ENCODE peak calls at places on chromosomes 16 and 17, in six cellular contexts. O is cardiac muscle cell; Q is astrocyte of the spinal cord; D is stimulated activated CD8-positive, alpha-beta memory T cell treated with anti-CD3 and anti-CD28 coated beads, Interleukin-7, amount 100 ng/mL, for 1 hour; S is BJ; J is activated T-helper 1 cell treated with anti-CD3 and anti-CD28 coated beads, Interleukin-2, amount 50 U/mL, for 16 hours. M is an unnamed sample.

GRCh38 chr17:77281024-77281903 is 140.5 kb downstream of the SEC14L1 start:
- DNase-seq in D (peak; percentile 21), O (peak; percentile 58), J (peak; percentile 23), Q (peak; percentile 40), S (no peak), M (no peak)

GRCh38 chr17:28738680-28739384 is 5.0 kb upstream of the TRAF4 start:
- DNase-seq in S (no peak), D (no peak), Q (no peak), O (no peak), J (no peak), M (no peak)

GRCh38 chr16:73047221-73047535 is 750 bp downstream of the ZFHX3 start:
- DNase-seq in D (no peak), O (peak; percentile 64), J (no peak), Q (no peak), S (peak; percentile 75), M (peak; percentile 87)

GRCh38 chr17:46898364-46898763 is 24.6 kb upstream of the GOSR2 start:
- DNase-seq in S (no peak), D (no peak), J (no peak), O (no peak), Q (no peak), M (no peak)

GRCh38 chr17:56431736-56432135 is 161.8 kb upstream of the NOG start:
- DNase-seq in S (no peak), J (no peak), D (no peak), Q (no peak), O (no peak), M (peak; percentile 23)

GRCh38 chr17:82972836-82973372 is 106.5 kb upstream of the METRNL start:
- DNase-seq in O (no peak), Q (no peak), J (no peak), D (no peak), S (no peak), M (no peak)

GRCh38 chr17:44254696-44255095 is 13.2 kb downstream of the SLC4A1 start:
- DNase-seq in J (no peak), S (no peak), D (no peak), Q (no peak), O (no peak), M (no peak)

GRCh38 chr17:16199093-16199492 is 16.2 kb downstream of the NCOR1 start:
- DNase-seq in O (peak; percentile 31), Q (no peak), S (no peak), J (no peak), D (no peak), M (no peak)

M was measured in HFFc6.